ENCODE peak calls at places on chromosomes 5 and 9, in eight cellular contexts. I, Z, X, Q, O, C, Y and N are unnamed samples.

GRCh38 chr5:39022151-39022550 is 52.0 kb downstream of the RICTOR start:
- DNase-seq in I (no peak), X (no peak), Y (no peak), C (no peak), Z (no peak), Q (no peak), O (no peak), N (no peak)

GRCh38 chr5:58925627-58926545 is 343.0 kb downstream of the RAB3C start:
- DNase-seq in O (no peak), Z (no peak), I (no peak), X (no peak), Q (no peak), Y (no peak), C (no peak), N (no peak)

GRCh38 chr9:4386819-4387218 is 87.0 kb upstream of the GLIS3 start:
- DNase-seq in C (no peak), X (no peak), O (peak; percentile 8), Q (peak; percentile 52), I (no peak), Y (peak; percentile 20), Z (no peak), N (no peak)

GRCh38 chr5:54243483-54244080 is 66.8 kb downstream of the ARL15 start:
- DNase-seq in Q (peak; percentile 51), C (peak; percentile 12), Z (peak; percentile 8), Y (peak; percentile 52), O (peak; percentile 45), X (no peak), I (no peak), N (no peak)

GRCh38 chr9:35029852-35030251 is 40.3 kb downstream of the DNAJB5 start:
- DNase-seq in I (no peak), Z (no peak), X (no peak), C (no peak), Y (peak; percentile 28), Q (no peak), O (no peak), N (no peak)

GRCh38 chr9:128067898-128068655 is at the start of gene SLC25A25:
- DNase-seq in O (peak; percentile 99), C (peak; percentile 98), Y (peak; percentile 99), X (peak; percentile 100), Q (peak; percentile 100), Z (peak; percentile 100), I (peak; percentile 100), N (peak; percentile 97)

GRCh38 chr9:12862596-12862995 is 87.8 kb downstream of the LURAP1L start:
- DNase-seq in O (no peak), Z (no peak), C (no peak), Q (no peak), Y (no peak), I (no peak), X (no peak), N (no peak)

GRCh38 chr5:88736494-88736893 is 146.5 kb downstream of the MEF2C start:
- DNase-seq in I (no peak), X (no peak), O (no peak), Z (no peak), Y (no peak), C (no peak), Q (peak; percentile 84), N (no peak)

GRCh38 chr9:114276908-114277821 is 45.7 kb upstream of the ORM1 start:
- DNase-seq in O (no peak), Z (no peak), C (no peak), X (no peak), I (no peak), Y (peak; percentile 98), Q (no peak), N (no peak)

GRCh38 chr9:89815903-89816573 is 211.2 kb downstream of the GADD45G start:
- DNase-seq in Z (no peak), O (no peak), C (no peak), Y (no peak), X (no peak), Q (peak; percentile 82), I (no peak), N (no peak)